ENCODE peak calls at places on chromosome 22, in ten cellular contexts. One of them, this sample, is unnamed.

GRCh38 chr22:39388261-39389011 is 11.1 kb upstream of the TAB1 start:
- DNase-seq in cardiac fibroblast: peak; percentile 76
- DNase-seq in body of pancreas: peak; percentile 85
- DNase-seq in type B pancreatic cell: peak; percentile 89
- DNase-seq in RWPE1: peak; percentile 78
- DNase-seq in H1: peak; percentile 94
- DNase-seq in psoas muscle: peak; percentile 83
- DNase-seq in CD8-positive, alpha-beta T cell: peak; percentile 58
- DNase-seq in uterus: peak; percentile 83
- DNase-seq in epithelial cell of esophagus: peak; percentile 58
- DNase-seq in this sample: peak; percentile 81

GRCh38 chr22:48436201-48436931 is 1391.3 kb downstream of the BRD1 start:
- DNase-seq in CD8-positive, alpha-beta T cell: no peak
- DNase-seq in cardiac fibroblast: no peak
- DNase-seq in type B pancreatic cell: no peak
- DNase-seq in epithelial cell of esophagus: no peak
- DNase-seq in psoas muscle: peak; percentile 20
- DNase-seq in uterus: no peak
- DNase-seq in RWPE1: no peak
- DNase-seq in H1: no peak
- DNase-seq in body of pancreas: no peak
- DNase-seq in this sample: no peak

GRCh38 chr22:32911526-32911925 is 110.0 kb downstream of the TIMP3 start:
- DNase-seq in type B pancreatic cell: no peak
- DNase-seq in cardiac fibroblast: no peak
- DNase-seq in H1: no peak
- DNase-seq in epithelial cell of esophagus: no peak
- DNase-seq in body of pancreas: no peak
- DNase-seq in RWPE1: no peak
- DNase-seq in psoas muscle: no peak
- DNase-seq in uterus: no peak
- DNase-seq in CD8-positive, alpha-beta T cell: no peak
- DNase-seq in this sample: no peak

GRCh38 chr22:31929126-31929928 is 15.0 kb upstream of the YWHAH start:
- DNase-seq in body of pancreas: no peak
- DNase-seq in type B pancreatic cell: no peak
- DNase-seq in cardiac fibroblast: no peak
- DNase-seq in psoas muscle: peak; percentile 56
- DNase-seq in RWPE1: no peak
- DNase-seq in uterus: no peak
- DNase-seq in H1: no peak
- DNase-seq in epithelial cell of esophagus: no peak
- DNase-seq in CD8-positive, alpha-beta T cell: no peak
- DNase-seq in this sample: no peak

GRCh38 chr22:20324139-20324516 is 4.3 kb upstream of the DGCR6L start:
- DNase-seq in CD8-positive, alpha-beta T cell: no peak
- DNase-seq in H1: no peak
- DNase-seq in cardiac fibroblast: no peak
- DNase-seq in uterus: no peak
- DNase-seq in type B pancreatic cell: no peak
- DNase-seq in epithelial cell of esophagus: no peak
- DNase-seq in RWPE1: no peak
- DNase-seq in psoas muscle: no peak
- DNase-seq in body of pancreas: no peak
- DNase-seq in this sample: no peak

GRCh38 chr22:41902932-41903421 is 11.9 kb downstream of the SHISA8 start:
- DNase-seq in type B pancreatic cell: no peak
- DNase-seq in uterus: no peak
- DNase-seq in epithelial cell of esophagus: no peak
- DNase-seq in H1: no peak
- DNase-seq in psoas muscle: peak; percentile 81
- DNase-seq in cardiac fibroblast: no peak
- DNase-seq in RWPE1: no peak
- DNase-seq in body of pancreas: peak; percentile 22
- DNase-seq in CD8-positive, alpha-beta T cell: no peak
- DNase-seq in this sample: no peak

GRCh38 chr22:38455530-38456271 is 702 bp upstream of the KCNJ4 start:
- DNase-seq in psoas muscle: no peak
- DNase-seq in type B pancreatic cell: no peak
- DNase-seq in H1: peak; percentile 90
- DNase-seq in body of pancreas: no peak
- DNase-seq in RWPE1: no peak
- DNase-seq in uterus: no peak
- DNase-seq in epithelial cell of esophagus: peak; percentile 47
- DNase-seq in CD8-positive, alpha-beta T cell: no peak
- DNase-seq in cardiac fibroblast: no peak
- DNase-seq in this sample: no peak

GRCh38 chr22:45124176-45124857 is 39.4 kb upstream of the NUP50 start:
- DNase-seq in CD8-positive, alpha-beta T cell: no peak
- DNase-seq in uterus: no peak
- DNase-seq in body of pancreas: no peak
- DNase-seq in psoas muscle: no peak
- DNase-seq in RWPE1: no peak
- DNase-seq in epithelial cell of esophagus: no peak
- DNase-seq in H1: no peak
- DNase-seq in type B pancreatic cell: no peak
- DNase-seq in cardiac fibroblast: no peak
- DNase-seq in this sample: no peak

GRCh38 chr22:40635008-40635939 is 1.2 kb downstream of the MRTFA start:
- DNase-seq in cardiac fibroblast: peak; percentile 52
- DNase-seq in type B pancreatic cell: no peak
- DNase-seq in uterus: peak; percentile 48
- DNase-seq in epithelial cell of esophagus: peak; percentile 17
- DNase-seq in CD8-positive, alpha-beta T cell: no peak
- DNase-seq in psoas muscle: no peak
- DNase-seq in H1: no peak
- DNase-seq in body of pancreas: no peak
- DNase-seq in RWPE1: no peak
- DNase-seq in this sample: no peak

GRCh38 chr22:42366815-42367581 is 65.2 kb downstream of the NFAM1 start:
- DNase-seq in RWPE1: no peak
- DNase-seq in cardiac fibroblast: no peak
- DNase-seq in psoas muscle: no peak
- DNase-seq in H1: no peak
- DNase-seq in epithelial cell of esophagus: no peak
- DNase-seq in body of pancreas: no peak
- DNase-seq in CD8-positive, alpha-beta T cell: no peak
- DNase-seq in uterus: no peak
- DNase-seq in type B pancreatic cell: no peak
- DNase-seq in this sample: no peak

GRCh38 chr22:35154937-35155387 is 89.0 kb downstream of the ISX start:
- DNase-seq in cardiac fibroblast: peak; percentile 66
- DNase-seq in H1: peak; percentile 84
- DNase-seq in epithelial cell of esophagus: peak; percentile 48
- DNase-seq in uterus: peak; percentile 26
- DNase-seq in CD8-positive, alpha-beta T cell: no peak
- DNase-seq in psoas muscle: no peak
- DNase-seq in RWPE1: peak; percentile 39
- DNase-seq in type B pancreatic cell: peak; percentile 75
- DNase-seq in body of pancreas: peak; percentile 52
- DNase-seq in this sample: no peak
- TF ChIP-seq CTCF in cardiac fibroblast: peak; percentile 86
- TF ChIP-seq CTCF in H1: peak; percentile 91
- TF ChIP-seq CTCF in epithelial cell of esophagus: peak; percentile 66
- TF ChIP-seq CTCF in uterus: peak; percentile 45
- TF ChIP-seq CTCF in CD8-positive, alpha-beta T cell: peak; percentile 31
- TF ChIP-seq CTCF in psoas muscle: peak; percentile 53
- TF ChIP-seq CTCF in RWPE1: peak; percentile 76
- TF ChIP-seq CTCF in type B pancreatic cell: peak; percentile 88
- TF ChIP-seq CTCF in body of pancreas: peak; percentile 59
- TF ChIP-seq CTCF in this sample: peak; percentile 79

DNA sequence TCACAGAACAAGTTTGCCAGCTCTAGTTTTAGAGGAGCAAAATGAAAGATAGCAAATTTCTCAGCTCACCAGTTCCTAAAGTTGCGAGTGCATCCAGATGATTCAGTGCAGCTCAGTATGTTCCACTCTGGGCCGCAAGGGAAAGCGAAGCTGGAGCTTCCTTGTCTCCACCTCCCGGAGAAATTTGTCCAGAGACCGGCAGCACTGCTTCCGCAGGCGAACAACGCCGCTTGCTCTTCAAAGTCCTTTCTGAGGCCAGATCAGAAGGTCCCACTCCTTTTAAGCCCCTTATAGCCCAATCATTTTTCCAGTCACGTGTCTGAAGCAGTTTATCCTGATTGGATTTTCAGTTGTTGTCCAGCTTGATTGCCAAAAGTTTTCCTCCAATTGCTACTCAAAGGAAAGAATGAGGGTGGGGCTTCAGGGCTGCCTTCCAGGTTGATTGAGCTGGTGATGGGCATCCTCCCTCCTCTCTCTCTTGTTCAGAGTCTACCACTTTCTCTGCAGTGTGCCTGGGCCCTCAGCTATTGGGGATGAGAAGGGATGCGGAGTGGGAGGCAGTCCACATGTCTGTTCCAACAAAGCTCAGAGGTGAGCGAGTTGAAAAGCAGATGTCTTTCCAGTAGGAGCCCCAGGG is at the start of gene ZNF280A:
- DNase-seq in psoas muscle: peak; percentile 56
- DNase-seq in epithelial cell of esophagus: no peak
- DNase-seq in H1: no peak
- DNase-seq in type B pancreatic cell: no peak
- DNase-seq in CD8-positive, alpha-beta T cell: no peak
- DNase-seq in RWPE1: no peak
- DNase-seq in body of pancreas: no peak
- DNase-seq in uterus: no peak
- DNase-seq in cardiac fibroblast: peak; percentile 59
- DNase-seq in this sample: no peak
- TF ChIP-seq CTCF in psoas muscle: no peak
- TF ChIP-seq CTCF in epithelial cell of esophagus: peak; percentile 5
- TF ChIP-seq CTCF in H1: peak; percentile 1
- TF ChIP-seq CTCF in type B pancreatic cell: no peak
- TF ChIP-seq CTCF in CD8-positive, alpha-beta T cell: no peak
- TF ChIP-seq CTCF in RWPE1: no peak
- TF ChIP-seq CTCF in body of pancreas: no peak
- TF ChIP-seq CTCF in uterus: no peak
- TF ChIP-seq CTCF in cardiac fibroblast: peak; percentile 27
- TF ChIP-seq CTCF in this sample: no peak

GRCh38 chr22:26318975-26319374 is 110.1 kb upstream of the ASPHD2 start:
- DNase-seq in cardiac fibroblast: peak; percentile 21
- DNase-seq in CD8-positive, alpha-beta T cell: no peak
- DNase-seq in RWPE1: peak; percentile 20
- DNase-seq in uterus: no peak
- DNase-seq in type B pancreatic cell: no peak
- DNase-seq in psoas muscle: no peak
- DNase-seq in H1: no peak
- DNase-seq in epithelial cell of esophagus: peak; percentile 33
- DNase-seq in body of pancreas: no peak
- DNase-seq in this sample: no peak
- TF ChIP-seq CTCF in cardiac fibroblast: peak; percentile 12
- TF ChIP-seq CTCF in CD8-positive, alpha-beta T cell: no peak
- TF ChIP-seq CTCF in RWPE1: no peak
- TF ChIP-seq CTCF in uterus: no peak
- TF ChIP-seq CTCF in type B pancreatic cell: no peak
- TF ChIP-seq CTCF in psoas muscle: no peak
- TF ChIP-seq CTCF in H1: no peak
- TF ChIP-seq CTCF in epithelial cell of esophagus: no peak
- TF ChIP-seq CTCF in body of pancreas: no peak
- TF ChIP-seq CTCF in this sample: no peak

DNA sequence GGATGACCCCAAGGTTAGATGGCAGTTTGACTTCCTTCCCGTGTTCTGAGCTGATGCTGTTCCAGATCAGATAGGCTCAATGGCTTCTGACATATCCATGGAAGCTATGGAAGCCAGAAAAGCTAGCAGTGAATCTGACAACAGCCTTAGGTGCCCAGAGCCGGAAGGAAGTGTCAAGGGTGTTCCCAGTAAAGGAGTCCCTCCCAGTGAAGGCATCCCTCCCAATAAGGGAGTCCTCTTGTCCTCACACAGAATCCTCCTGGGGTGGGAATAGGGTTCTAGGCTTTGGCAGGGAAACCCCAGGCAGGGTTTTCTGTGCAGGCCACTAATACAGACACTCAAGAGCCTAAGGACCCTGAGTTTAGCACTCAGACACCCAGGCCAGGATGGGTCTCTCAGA is 47.0 kb upstream of the ISX start:
- DNase-seq in epithelial cell of esophagus: no peak
- DNase-seq in CD8-positive, alpha-beta T cell: no peak
- DNase-seq in H1: no peak
- DNase-seq in cardiac fibroblast: no peak
- DNase-seq in psoas muscle: no peak
- DNase-seq in uterus: no peak
- DNase-seq in RWPE1: no peak
- DNase-seq in type B pancreatic cell: no peak
- DNase-seq in body of pancreas: no peak
- DNase-seq in this sample: no peak
- TF ChIP-seq CTCF in epithelial cell of esophagus: no peak
- TF ChIP-seq CTCF in CD8-positive, alpha-beta T cell: no peak
- TF ChIP-seq CTCF in H1: no peak
- TF ChIP-seq CTCF in cardiac fibroblast: no peak
- TF ChIP-seq CTCF in psoas muscle: no peak
- TF ChIP-seq CTCF in uterus: no peak
- TF ChIP-seq CTCF in RWPE1: no peak
- TF ChIP-seq CTCF in type B pancreatic cell: no peak
- TF ChIP-seq CTCF in body of pancreas: no peak
- TF ChIP-seq CTCF in this sample: no peak

DNA sequence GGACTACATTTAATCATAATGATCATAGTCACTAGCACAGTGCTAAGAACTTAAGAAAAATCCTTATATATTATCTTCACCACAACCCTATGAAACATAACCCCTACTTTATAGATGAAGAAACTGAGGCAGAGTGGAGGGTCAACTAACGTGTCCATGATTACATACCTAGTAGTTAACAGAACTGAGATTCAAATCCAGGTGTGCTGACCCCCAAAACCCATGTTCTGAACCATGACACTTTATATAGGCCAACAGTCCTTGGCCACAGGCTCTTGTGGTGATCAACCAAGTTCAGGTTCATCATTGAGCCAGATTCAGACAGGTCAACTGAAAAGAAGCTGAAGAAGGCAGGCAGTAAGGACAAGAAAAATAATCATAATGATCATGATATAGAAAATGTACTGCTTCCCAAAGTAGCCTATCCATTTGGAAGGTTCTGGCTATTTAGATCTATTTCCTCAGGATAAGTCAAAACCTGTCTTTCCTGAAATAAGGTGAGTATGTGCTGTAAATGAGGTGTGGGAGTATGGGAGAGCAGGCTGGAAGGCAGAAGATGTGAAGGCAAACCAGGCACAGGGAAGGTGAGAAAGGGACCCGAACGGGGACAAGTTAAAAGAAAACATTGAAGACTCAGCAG is 39.7 kb downstream of the MAPK1 start:
- DNase-seq in cardiac fibroblast: no peak
- DNase-seq in psoas muscle: no peak
- DNase-seq in epithelial cell of esophagus: peak; percentile 61
- DNase-seq in uterus: no peak
- DNase-seq in type B pancreatic cell: no peak
- DNase-seq in body of pancreas: no peak
- DNase-seq in CD8-positive, alpha-beta T cell: no peak
- DNase-seq in RWPE1: no peak
- DNase-seq in H1: no peak
- DNase-seq in this sample: no peak
- TF ChIP-seq CTCF in cardiac fibroblast: no peak
- TF ChIP-seq CTCF in psoas muscle: no peak
- TF ChIP-seq CTCF in epithelial cell of esophagus: no peak
- TF ChIP-seq CTCF in uterus: no peak
- TF ChIP-seq CTCF in type B pancreatic cell: no peak
- TF ChIP-seq CTCF in body of pancreas: no peak
- TF ChIP-seq CTCF in CD8-positive, alpha-beta T cell: no peak
- TF ChIP-seq CTCF in RWPE1: no peak
- TF ChIP-seq CTCF in H1: no peak
- TF ChIP-seq CTCF in this sample: no peak